ENCODE peak calls at places on chromosomes 2 and 18, in seven cellular contexts. E is HS-5; Y is uterus; O is Right ventricle myocardium superior; I is thoracic aorta; G is activated CD8-positive, alpha-beta memory T cell treated with anti-CD3 and anti-CD28 coated beads for 48 hours; S is DMS 273 treated with DMSO at 0.1 percent for 48 hours. C is an unnamed sample.

GRCh38 chr2:118693287-118693822 is 154.1 kb downstream of the EN1 start:
- DNase-seq in E (no peak), Y (no peak), O (no peak), I (no peak), G (no peak), S (no peak), C (no peak)

GRCh38 chr2:157325786-157326185 is at the start of gene ERMN:
- DNase-seq in E (no peak), Y (no peak), O (no peak), I (no peak), G (no peak), S (no peak), C (no peak)

GRCh38 chr2:26767894-26768487 is 3.9 kb downstream of the SLC35F6 start:
- DNase-seq in E (no peak), Y (no peak), O (no peak), I (no peak), G (no peak), S (no peak), C (no peak)

GRCh38 chr2:132478669-132479068 is 62.1 kb downstream of the GPR39 start:
- DNase-seq in E (no peak), Y (no peak), O (no peak), I (no peak), G (no peak), S (no peak), C (no peak)

GRCh38 chr18:63472380-63472779 is 4.4 kb upstream of the SERPINB5 start:
- DNase-seq in E (no peak), Y (no peak), O (no peak), I (no peak), G (no peak), S (no peak), C (no peak)

GRCh38 chr18:10518595-10519273 is 7.1 kb upstream of the NAPG start:
- DNase-seq in E (no peak), Y (peak; percentile 69), O (peak; percentile 71), I (no peak), G (no peak), S (no peak), C (no peak)

GRCh38 chr2:121565389-121566250 is 34.9 kb downstream of the RNU4ATAC start:
- DNase-seq in E (no peak), Y (no peak), O (no peak), I (no peak), G (no peak), S (peak; percentile 84), C (no peak)

GRCh38 chr18:79987566-79987965 is 797 bp downstream of the TXNL4A start:
- DNase-seq in E (no peak), Y (no peak), O (no peak), I (no peak), G (no peak), S (no peak), C (no peak)

GRCh38 chr18:32772580-32773186 is at the start of gene KLHL14:
- DNase-seq in E (no peak), Y (no peak), O (no peak), I (no peak), G (no peak), S (no peak), C (peak; percentile 52)

GRCh38 chr2:127508621-127509034 is 17.7 kb downstream of the IWS1 start:
- DNase-seq in E (peak; percentile 99), Y (peak; percentile 48), O (peak; percentile 76), I (peak; percentile 82), G (no peak), S (peak; percentile 91), C (peak; percentile 75)

GRCh38 chr18:43627833-43628370 is 350.6 kb upstream of the SYT4 start:
- DNase-seq in E (no peak), Y (no peak), O (no peak), I (no peak), G (no peak), S (no peak), C (no peak)

GRCh38 chr18:54558609-54559585 is 32.1 kb upstream of the DYNAP start:
- DNase-seq in E (no peak), Y (no peak), O (no peak), I (no peak), G (no peak), S (no peak), C (no peak)

GRCh38 chr2:171163261-171163660 is 2.6 kb upstream of the TLK1 start:
- DNase-seq in E (no peak), Y (no peak), O (no peak), I (no peak), G (no peak), S (no peak), C (no peak)

GRCh38 chr2:213455316-213456008 is 171.2 kb downstream of the SPAG16 start:
- DNase-seq in E (no peak), Y (no peak), O (no peak), I (no peak), G (no peak), S (no peak), C (no peak)

GRCh38 chr2:174824098-174824497 is 59.8 kb upstream of the CHRNA1 start:
- DNase-seq in E (no peak), Y (no peak), O (no peak), I (no peak), G (no peak), S (peak; percentile 58), C (no peak)

GRCh38 chr2:236785611-236786057 is 216.0 kb downstream of the ACKR3 start:
- DNase-seq in E (no peak), Y (no peak), O (no peak), I (no peak), G (no peak), S (no peak), C (no peak)

GRCh38 chr2:181083140-181083539 is 102.7 kb downstream of the UBE2E3 start:
- DNase-seq in E (no peak), Y (no peak), O (no peak), I (no peak), G (no peak), S (no peak), C (no peak)

GRCh38 chr18:10508546-10508945 is 17.3 kb upstream of the NAPG start:
- DNase-seq in E (no peak), Y (no peak), O (no peak), I (no peak), G (no peak), S (no peak), C (no peak)

GRCh38 chr2:9753665-9754531 is 89.4 kb upstream of the TAF1B start:
- DNase-seq in E (no peak), Y (no peak), O (no peak), I (no peak), G (peak; percentile 41), S (no peak), C (no peak)

GRCh38 chr2:10951558-10952414 is 40.1 kb downstream of the KCNF1 start:
- DNase-seq in E (no peak), Y (no peak), O (no peak), I (no peak), G (no peak), S (peak; percentile 37), C (no peak)

GRCh38 chr18:12656671-12657047 is 1.2 kb downstream of the SPIRE1 start:
- DNase-seq in E (no peak), Y (no peak), O (no peak), I (no peak), G (no peak), S (no peak), C (no peak)

GRCh38 chr2:132489150-132489549 is 72.5 kb downstream of the GPR39 start:
- DNase-seq in E (no peak), Y (no peak), O (peak; percentile 44), I (no peak), G (no peak), S (no peak), C (no peak)

GRCh38 chr2:16728742-16729141 is 63.1 kb upstream of the CYRIA start:
- DNase-seq in E (no peak), Y (no peak), O (no peak), I (no peak), G (no peak), S (no peak), C (no peak)

GRCh38 chr2:182522930-182523541 is 96.2 kb upstream of the PDE1A start:
- DNase-seq in E (no peak), Y (no peak), O (no peak), I (no peak), G (no peak), S (peak; percentile 86), C (no peak)

GRCh38 chr2:234147335-234147861 is 96.9 kb downstream of the SPP2 start:
- DNase-seq in E (no peak), Y (no peak), O (no peak), I (no peak), G (no peak), S (no peak), C (peak; percentile 83)

GRCh38 chr2:28400434-28400833 is 7.8 kb downstream of the FOSL2 start:
- DNase-seq in E (no peak), Y (no peak), O (peak; percentile 14), I (no peak), G (no peak), S (no peak), C (no peak)

GRCh38 chr2:9720352-9721093 is 89.7 kb upstream of the YWHAQ start:
- DNase-seq in E (no peak), Y (no peak), O (no peak), I (no peak), G (no peak), S (no peak), C (no peak)

GRCh38 chr2:217900010-217900779 is 102.6 kb downstream of the TNS1 start:
- DNase-seq in E (no peak), Y (peak; percentile 34), O (no peak), I (no peak), G (no peak), S (no peak), C (no peak)

GRCh38 chr2:107740300-107740699 is 86.4 kb upstream of the RGPD4 start:
- DNase-seq in E (no peak), Y (no peak), O (no peak), I (no peak), G (no peak), S (no peak), C (no peak)

GRCh38 chr2:196268022-196268421 is 96.6 kb upstream of the STK17B start:
- DNase-seq in E (no peak), Y (no peak), O (no peak), I (no peak), G (no peak), S (no peak), C (no peak)

GRCh38 chr2:206217162-206217561 is 57.3 kb upstream of the ZDBF2 start:
- DNase-seq in E (no peak), Y (no peak), O (no peak), I (no peak), G (no peak), S (no peak), C (no peak)

GRCh38 chr2:95271381-95271971 is 2.8 kb upstream of the PROM2 start:
- DNase-seq in E (no peak), Y (no peak), O (no peak), I (no peak), G (no peak), S (no peak), C (no peak)

GRCh38 chr18:48230459-48231113 is 178.6 kb downstream of the ZBTB7C start:
- DNase-seq in E (no peak), Y (no peak), O (peak; percentile 78), I (no peak), G (no peak), S (peak; percentile 24), C (peak; percentile 12)

GRCh38 chr2:46381263-46381849 is 84.1 kb downstream of the EPAS1 start:
- DNase-seq in E (no peak), Y (no peak), O (no peak), I (no peak), G (no peak), S (no peak), C (no peak)

GRCh38 chr18:79546781-79547272 is 132.8 kb upstream of the CTDP1 start:
- DNase-seq in E (no peak), Y (peak; percentile 10), O (peak; percentile 30), I (no peak), G (no peak), S (no peak), C (no peak)

GRCh38 chr2:239392688-239393400 is 8.0 kb downstream of the HDAC4 start:
- DNase-seq in E (no peak), Y (no peak), O (peak; percentile 30), I (no peak), G (no peak), S (no peak), C (no peak)

GRCh38 chr18:48893061-48893558 is 57.7 kb downstream of the SMAD7 start:
- DNase-seq in E (no peak), Y (no peak), O (no peak), I (no peak), G (no peak), S (no peak), C (no peak)

GRCh38 chr18:65753520-65753919 is 2.7 kb downstream of the CDH7 start:
- DNase-seq in E (no peak), Y (no peak), O (no peak), I (no peak), G (no peak), S (peak; percentile 92), C (peak; percentile 3)

C was measured in epithelial cell of proximal tubule.